ENCODE peak calls at places on chromosome 20, in ten cellular contexts. M is neural progenitor cell, R is neural crest cell, D is pancreas, N is choroid plexus epithelial cell, T is Peyer's patch, Z is GM20000, K is coronary artery, F is AG04450, V is B cell. Y is an unnamed sample.

GRCh38 chr20:22449115-22449973 is 135.0 kb downstream of the FOXA2 start:
- DNase-seq in D (no peak), Z (no peak), M (no peak), K (no peak), V (no peak), R (no peak), F (no peak), N (no peak), T (no peak), Y (no peak)

GRCh38 chr20:2006452-2007381 is 12.9 kb upstream of the PDYN start:
- DNase-seq in V (peak), T (no peak), K (peak), R (peak), D (no peak), N (peak), Z (peak), M (peak), F (peak), Y (peak)

GRCh38 chr20:568097-568864 is 24.7 kb upstream of the CSNK2A1 start:
- DNase-seq in V (no peak), M (no peak), D (no peak), N (no peak), R (no peak), F (no peak), Z (no peak), T (peak), K (no peak), Y (no peak)

GRCh38 chr20:52410182-52410647 is 218.6 kb upstream of the ZFP64 start:
- DNase-seq in T (peak), D (no peak), M (no peak), K (no peak), N (peak), V (peak), F (no peak), Z (no peak), R (no peak), Y (no peak)

GRCh38 chr20:17614812-17615644 is 45.2 kb downstream of the DSTN start:
- DNase-seq in V (no peak), M (no peak), N (no peak), Z (no peak), F (no peak), K (peak), T (peak), D (peak), R (no peak), Y (no peak)

GRCh38 chr20:17752452-17752851 is 52.7 kb downstream of the BANF2 start:
- DNase-seq in M (no peak), R (no peak), F (no peak), D (no peak), N (no peak), K (no peak), V (no peak), T (no peak), Z (no peak), Y (no peak)

GRCh38 chr20:63846128-63846771 is 15.0 kb upstream of the ABHD16B start:
- DNase-seq in M (peak), D (no peak), N (peak), K (no peak), V (no peak), Z (no peak), F (no peak), T (no peak), R (no peak), Y (no peak)

GRCh38 chr20:20734475-20734948 is 22.1 kb upstream of the RALGAPA2 start:
- DNase-seq in M (peak), R (no peak), N (no peak), Z (no peak), V (peak), F (no peak), T (no peak), K (no peak), D (no peak), Y (no peak)

GRCh38 chr20:37498066-37498702 is 22.9 kb upstream of the NNAT start:
- DNase-seq in N (peak), V (no peak), F (no peak), D (no peak), Z (no peak), K (no peak), T (no peak), R (no peak), M (no peak), Y (no peak)

GRCh38 chr20:60255866-60256265 is 297.6 kb downstream of the CDH26 start:
- DNase-seq in R (no peak), V (no peak), N (no peak), T (no peak), Z (no peak), K (no peak), M (no peak), D (no peak), F (no peak), Y (no peak)

GRCh38 chr20:57433658-57434389 is 42.6 kb downstream of the RBM38 start:
- DNase-seq in T (no peak), K (no peak), M (no peak), F (no peak), Z (no peak), N (no peak), V (peak), D (no peak), R (no peak), Y (no peak)

GRCh38 chr20:56069016-56069415 is 63.7 kb upstream of the CBLN4 start:
- DNase-seq in R (no peak), D (no peak), F (no peak), V (no peak), T (no peak), Z (no peak), N (no peak), M (no peak), K (no peak), Y (no peak)

DNA sequence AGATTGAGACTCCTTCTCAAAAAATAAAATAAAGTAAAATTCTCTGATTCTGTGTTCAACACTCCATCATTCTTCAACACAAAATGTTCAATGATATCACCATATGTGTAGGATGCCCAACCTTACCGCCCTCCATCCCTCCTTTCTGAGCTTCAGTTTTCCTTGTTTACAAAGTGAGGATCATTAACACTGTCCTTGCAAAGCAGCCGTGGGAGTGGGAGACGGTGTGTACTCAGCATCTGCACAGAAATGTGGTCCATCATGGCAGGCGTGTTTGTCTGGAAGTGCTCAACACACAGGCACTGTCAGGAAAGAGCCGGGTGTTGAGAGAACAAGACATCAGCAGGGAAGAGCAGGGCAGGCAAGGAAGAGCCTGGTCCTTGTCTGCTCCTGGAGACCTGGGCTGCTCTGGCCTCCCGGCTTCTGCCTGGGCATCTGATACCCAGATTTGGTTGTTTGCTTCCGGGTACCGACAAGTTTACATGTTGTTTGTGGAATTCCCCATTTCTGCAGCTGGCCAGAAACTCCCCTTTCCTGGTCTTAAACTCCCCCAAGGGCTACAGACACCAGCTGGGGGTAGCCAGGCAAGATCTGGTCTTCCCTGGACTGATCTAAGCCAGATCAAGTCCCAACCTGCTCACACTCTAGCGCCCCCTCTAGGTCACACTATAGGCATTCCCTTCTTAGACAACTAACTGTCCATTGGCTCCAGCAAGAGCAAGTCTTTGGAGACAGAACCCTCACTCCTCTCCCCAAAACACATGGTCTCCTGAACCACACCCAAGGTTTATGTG is 26.7 kb upstream of the TTPAL start:
- DNase-seq in T (peak), D (no peak), V (peak), Z (peak), N (peak), M (peak), F (no peak), K (no peak), R (peak), Y (peak)
- TF ChIP-seq CTCF in T (peak), D (no peak), V (peak), Z (peak), N (peak), M (peak), F (peak), K (no peak), R (peak), Y (peak)

GRCh38 chr20:3752386-3752759 is 15.2 kb downstream of the ADISSP start:
- DNase-seq in Z (no peak), M (no peak), D (no peak), R (no peak), F (no peak), V (no peak), K (no peak), N (no peak), T (no peak), Y (no peak)

GRCh38 chr20:3753501-3754257 is 13.9 kb downstream of the ADISSP start:
- DNase-seq in K (no peak), F (no peak), T (no peak), D (peak), Z (no peak), N (no peak), R (no peak), V (no peak), M (no peak), Y (no peak)

GRCh38 chr20:3754258-3754595 is 13.3 kb downstream of the ADISSP start:
- DNase-seq in F (no peak), D (no peak), T (no peak), K (no peak), M (no peak), N (no peak), Z (no peak), V (no peak), R (no peak), Y (no peak)

GRCh38 chr20:3751664-3752385 is 15.7 kb downstream of the ADISSP start:
- DNase-seq in F (no peak), T (peak), N (no peak), R (no peak), Z (peak), K (no peak), V (peak), M (peak), D (peak), Y (peak)

GRCh38 chr20:3753098-3753497 is 14.5 kb downstream of the ADISSP start:
- DNase-seq in D (no peak), T (peak), M (peak), K (no peak), Z (peak), R (peak), F (peak), V (peak), N (peak), Y (peak)
- TF ChIP-seq CTCF in D (peak), T (peak), M (peak), K (peak), Z (peak), R (peak), F (peak), V (peak), N (peak), Y (no peak)

GRCh38 chr20:47784599-47785320 is 521 bp downstream of the SULF2 start:
- DNase-seq in T (no peak), K (no peak), F (no peak), R (peak), N (peak), M (peak), Z (peak), V (peak), D (no peak), Y (peak)
- TF ChIP-seq CTCF in T (peak), K (no peak), F (peak), R (peak), N (peak), M (peak), Z (no peak), V (no peak), D (no peak), Y (peak)

GRCh38 chr20:23643665-23644064 is 5.9 kb upstream of the CST3 start:
- DNase-seq in K (no peak), F (no peak), R (no peak), T (no peak), Z (no peak), D (no peak), V (no peak), M (no peak), N (no peak), Y (no peak)
- TF ChIP-seq CTCF in K (no peak), F (no peak), R (no peak), T (no peak), Z (no peak), D (no peak), V (no peak), M (no peak), N (no peak), Y (no peak)

Y was measured in Calu3.